ENCODE peak calls at places on chromosomes 11 and 22, in six cellular contexts. Y, K, W, G, D and L are unnamed samples.

GRCh38 chr11:117828641-117829368 is 4.3 kb upstream of the FXYD2 start:
- DNase-seq in Y (peak), K (no peak), W (peak), G (peak), D (peak), L (peak)

GRCh38 chr22:44615146-44615545 is 86.9 kb upstream of the PRR5 start:
- DNase-seq in Y (no peak), K (no peak), W (no peak), G (no peak), D (no peak), L (no peak)

GRCh38 chr22:44706488-44706887 is 4.5 kb downstream of the PRR5 start:
- DNase-seq in Y (no peak), K (no peak), W (no peak), G (no peak), D (no peak), L (no peak)

GRCh38 chr11:20584093-20584774 is 15.2 kb upstream of the SLC6A5 start:
- DNase-seq in Y (no peak), K (no peak), W (peak), G (no peak), D (no peak), L (peak)

GRCh38 chr11:91136631-91137030 is 913.8 kb upstream of the CHORDC1 start:
- DNase-seq in Y (peak), K (no peak), W (no peak), G (peak), D (no peak), L (no peak)

GRCh38 chr11:61777234-61778090 is 14.9 kb downstream of the TMEM258 start:
- DNase-seq in Y (no peak), K (no peak), W (peak), G (no peak), D (peak), L (no peak)

GRCh38 chr11:8065031-8065430 is 16.0 kb upstream of the TUB start:
- DNase-seq in Y (no peak), K (no peak), W (no peak), G (no peak), D (peak), L (no peak)

GRCh38 chr11:95418916-95419315 is 187.9 kb upstream of the SESN3 start:
- DNase-seq in Y (no peak), K (no peak), W (no peak), G (no peak), D (no peak), L (no peak)

GRCh38 chr11:73040046-73040445 is 102.1 kb downstream of the FCHSD2 start:
- DNase-seq in Y (no peak), K (peak), W (no peak), G (no peak), D (no peak), L (no peak)

GRCh38 chr11:22640862-22641261 is 15.2 kb upstream of the FANCF start:
- DNase-seq in Y (no peak), K (no peak), W (no peak), G (no peak), D (no peak), L (no peak)

GRCh38 chr22:49215840-49216239 is 611.8 kb downstream of the BRD1 start:
- DNase-seq in Y (no peak), K (no peak), W (no peak), G (no peak), D (no peak), L (no peak)

GRCh38 chr22:43275545-43275981 is 67.6 kb downstream of the SCUBE1 start:
- DNase-seq in Y (peak), K (no peak), W (peak), G (peak), D (peak), L (peak)

GRCh38 chr11:73152086-73152853 is 10.2 kb upstream of the FCHSD2 start:
- DNase-seq in Y (no peak), K (no peak), W (no peak), G (no peak), D (no peak), L (no peak)

GRCh38 chr11:65095974-65096806 is at the start of gene VPS51:
- DNase-seq in Y (peak), K (peak), W (peak), G (peak), D (peak), L (peak)
- H4K8ac ChIP-seq in Y (peak), K (peak), W (peak), G (peak), D (peak), L (peak)

DNA sequence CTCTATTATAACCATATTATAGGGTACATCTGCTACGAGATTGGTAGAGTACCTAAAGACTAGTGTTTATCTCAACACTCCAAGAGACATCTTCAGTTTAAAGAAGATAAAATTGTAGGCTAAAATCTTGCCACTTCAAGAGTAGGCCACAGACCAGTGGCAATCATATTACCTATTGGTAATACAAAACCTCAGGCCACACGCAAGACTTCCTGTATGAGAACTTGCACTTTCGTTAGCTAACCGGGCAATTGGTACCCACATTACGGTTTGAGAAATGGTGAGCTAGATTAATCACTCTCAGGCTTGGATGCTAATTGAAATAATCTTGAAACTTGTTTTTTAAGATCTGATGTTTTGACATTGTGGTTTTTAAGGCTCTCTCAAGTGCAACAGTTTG is 772.7 kb downstream of the LRRC4C start:
- DNase-seq in Y (no peak), K (no peak), W (no peak), G (no peak), D (no peak), L (no peak)
- H2AK5ac ChIP-seq in Y (no peak), K (no peak), W (no peak), G (no peak), D (no peak), L (no peak)

DNA sequence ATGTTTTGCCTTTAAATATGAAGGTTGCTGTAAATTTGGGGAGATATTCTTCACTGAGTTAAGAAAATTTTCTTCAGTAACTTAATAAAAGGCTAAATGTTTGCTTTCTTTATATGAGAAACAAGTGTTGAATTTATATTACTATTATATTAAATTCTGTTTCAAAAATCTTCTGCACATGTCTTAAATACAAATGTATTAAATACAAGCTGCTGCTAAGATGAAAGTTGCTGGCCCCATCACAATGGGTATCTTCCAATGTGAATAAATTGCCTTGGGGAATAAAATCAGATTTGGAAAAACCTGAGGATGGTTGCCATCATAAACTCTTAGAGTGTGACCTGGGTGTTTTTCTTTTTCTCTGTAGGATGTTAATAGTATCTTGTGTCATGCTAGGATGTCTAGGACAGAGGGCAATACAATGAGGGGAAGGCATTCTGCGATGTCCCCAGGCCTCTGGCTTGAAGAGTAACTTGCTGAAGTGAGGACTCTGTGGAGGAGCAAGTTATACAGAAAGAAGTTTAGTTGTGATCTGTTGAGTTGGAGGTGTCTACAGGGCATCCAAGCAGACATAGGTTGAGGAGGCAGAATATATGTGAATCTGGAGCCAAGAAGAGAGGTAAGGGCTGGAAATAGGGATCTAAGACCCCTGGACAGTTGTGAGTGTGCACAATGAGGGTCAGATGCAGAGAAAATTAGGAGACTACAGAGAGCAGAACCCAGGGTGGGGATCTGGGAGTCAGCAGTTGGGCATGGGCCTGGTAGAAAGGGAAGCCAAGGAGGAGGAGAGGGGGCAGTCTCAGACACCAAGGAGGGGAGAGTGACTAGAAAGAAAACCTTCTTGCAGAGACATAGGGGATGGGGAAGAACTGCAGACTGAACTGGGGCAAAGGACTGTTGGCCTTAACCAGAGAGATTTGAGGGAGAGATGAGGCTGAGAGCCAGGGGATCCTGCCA is 4.8 kb downstream of the IGLL5 start:
- DNase-seq in Y (no peak), K (no peak), W (no peak), G (no peak), D (no peak), L (no peak)
- H4K8ac ChIP-seq in Y (no peak), K (no peak), W (no peak), G (no peak), D (no peak), L (no peak)

GRCh38 chr11:82992219-82992618 is 79.5 kb downstream of the RAB30 start:
- DNase-seq in Y (no peak), K (no peak), W (no peak), G (no peak), D (no peak), L (no peak)

GRCh38 chr11:82987997-82988396 is 83.7 kb downstream of the RAB30 start:
- DNase-seq in Y (no peak), K (no peak), W (no peak), G (no peak), D (no peak), L (no peak)

GRCh38 chr11:82986491-82986890 is 85.0 kb downstream of the DDIAS start:
- DNase-seq in Y (no peak), K (no peak), W (no peak), G (no peak), D (no peak), L (no peak)

GRCh38 chr11:82988936-82989627 is 82.6 kb downstream of the RAB30 start:
- DNase-seq in Y (peak), K (no peak), W (peak), G (no peak), D (no peak), L (no peak)

GRCh38 chr11:82989628-82990404 is 81.9 kb downstream of the RAB30 start:
- DNase-seq in Y (no peak), K (peak), W (no peak), G (no peak), D (no peak), L (no peak)
- H2AK5ac ChIP-seq in Y (no peak), K (no peak), W (no peak), G (no peak), D (no peak), L (no peak)

DNA sequence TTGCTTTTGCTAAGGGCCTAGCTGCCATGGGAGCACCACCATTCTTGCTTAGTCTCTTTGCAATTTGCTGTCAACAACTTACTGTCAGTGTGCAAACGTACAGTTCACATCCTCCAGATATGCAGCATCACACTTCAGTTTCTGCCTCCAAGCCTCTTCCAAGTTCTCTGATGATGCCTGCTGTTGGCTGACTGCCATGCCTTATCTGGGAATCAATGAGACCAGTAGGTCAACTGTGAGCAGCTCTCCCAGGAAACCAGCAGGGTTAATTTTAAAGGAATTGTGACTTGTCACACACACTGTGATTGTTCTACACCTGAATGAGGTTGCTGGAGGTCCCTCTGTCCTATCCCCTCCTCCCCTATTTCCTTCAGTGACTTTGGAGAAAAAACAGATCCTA is 56.0 kb downstream of the COPB1 start:
- DNase-seq in Y (peak), K (no peak), W (no peak), G (peak), D (no peak), L (no peak)
- H4K8ac ChIP-seq in Y (no peak), K (no peak), W (no peak), G (no peak), D (no peak), L (no peak)

DNA sequence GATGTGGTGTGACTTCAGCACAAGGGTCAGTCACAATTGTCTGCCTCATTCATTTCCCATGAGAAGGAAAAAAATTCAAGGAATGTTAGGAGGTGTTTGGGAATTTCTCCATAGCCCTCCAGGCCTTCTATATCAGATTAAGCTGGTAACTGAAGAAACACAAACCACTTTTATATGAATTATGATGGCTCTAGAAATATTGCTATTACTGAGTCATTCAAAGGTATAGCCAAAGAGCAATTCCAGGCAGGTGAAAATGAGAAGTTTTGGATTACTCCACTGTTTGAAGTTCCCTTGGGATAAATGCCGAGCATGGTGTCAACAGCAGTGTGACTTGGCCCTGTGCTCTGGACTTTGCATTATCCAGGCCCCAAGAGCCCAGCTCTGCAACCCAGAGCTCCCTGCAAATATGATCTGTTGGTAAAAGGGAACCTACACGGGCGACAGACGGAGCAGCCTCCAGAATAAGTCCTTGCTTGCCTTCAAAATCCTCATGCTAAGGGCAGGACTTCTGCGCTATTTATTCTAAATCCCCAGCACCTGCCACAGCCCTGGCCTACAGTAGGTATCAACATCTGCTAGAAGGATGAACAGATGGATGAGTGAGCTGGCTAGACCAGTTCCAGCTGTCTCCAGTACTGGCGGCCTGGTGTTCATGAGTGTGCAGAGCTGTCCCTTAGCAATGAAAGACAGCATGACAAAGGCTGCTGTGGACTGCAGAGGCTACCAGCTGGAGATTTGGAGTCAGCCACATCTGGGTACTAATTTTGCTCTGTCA is 67.5 kb upstream of the ZBED5 start:
- DNase-seq in Y (no peak), K (no peak), W (peak), G (no peak), D (no peak), L (peak)
- H2AK5ac ChIP-seq in Y (peak), K (no peak), W (no peak), G (no peak), D (no peak), L (no peak)

GRCh38 chr22:38704568-38705234 is 1.0 kb upstream of the GTPBP1 start:
- DNase-seq in Y (no peak), K (no peak), W (no peak), G (no peak), D (no peak), L (peak)
- H4K8ac ChIP-seq in Y (no peak), K (no peak), W (no peak), G (peak), D (no peak), L (no peak)

GRCh38 chr11:70646272-70647049 is 248.1 kb downstream of the CTTN start:
- DNase-seq in Y (no peak), K (no peak), W (no peak), G (no peak), D (no peak), L (no peak)
- H2AK5ac ChIP-seq in Y (no peak), K (peak), W (no peak), G (no peak), D (peak), L (no peak)

DNA sequence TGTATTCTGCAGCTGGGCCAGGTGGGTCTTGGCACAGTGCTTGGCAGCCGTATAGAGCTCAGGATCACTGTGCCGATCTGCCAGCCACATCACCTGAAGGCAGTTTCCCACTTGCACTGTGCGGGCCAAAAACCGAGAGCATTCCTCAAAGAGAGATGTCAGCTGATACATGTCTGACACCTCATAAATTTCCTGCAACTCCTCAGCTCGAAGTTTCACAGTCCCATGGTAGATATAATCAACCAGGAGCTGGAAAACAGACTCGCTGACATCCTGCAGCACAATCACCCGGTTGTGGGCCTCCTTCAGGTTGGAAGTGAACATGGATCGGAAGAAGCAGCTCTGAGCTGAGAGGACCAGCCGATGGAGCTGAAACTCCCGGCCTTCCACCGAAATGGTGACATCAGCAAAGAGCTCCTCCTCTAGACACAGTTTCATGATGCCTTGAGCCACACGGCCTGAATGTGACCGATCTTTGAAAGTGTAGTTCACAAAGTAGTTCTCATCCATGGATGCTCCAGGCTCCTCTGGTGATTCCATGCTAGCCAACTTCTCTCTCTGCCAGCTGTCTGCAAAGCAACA is 1.2 kb downstream of the KBTBD4 start:
- DNase-seq in Y (no peak), K (no peak), W (no peak), G (no peak), D (no peak), L (peak)
- H4K8ac ChIP-seq in Y (peak), K (no peak), W (peak), G (peak), D (no peak), L (no peak)